ENCODE peak calls at places on chromosome 3, in six cellular contexts. E is bronchial epithelial cell; B is SW480; S is RPMI7951; R is transverse colon; F is activated CD4-positive, alpha-beta memory T cell treated with anti-CD3 and anti-CD28 coated beads for 36 hours. Q is an unnamed sample.

GRCh38 chr3:177448987-177449975 is 252.0 kb upstream of the TBL1XR1 start:
- DNase-seq in E (peak), B (peak), S (peak), R (no peak), F (peak), Q (peak)

GRCh38 chr3:169619793-169620192 is 43.7 kb downstream of the MECOM start:
- DNase-seq in E (no peak), B (no peak), S (no peak), R (no peak), F (no peak), Q (no peak)

GRCh38 chr3:52318186-52318793 is 2.2 kb downstream of the DNAH1 start:
- DNase-seq in E (no peak), B (no peak), S (no peak), R (no peak), F (no peak), Q (no peak)

GRCh38 chr3:16476636-16477035 is 36.9 kb downstream of the RFTN1 start:
- DNase-seq in E (no peak), B (no peak), S (peak), R (no peak), F (peak), Q (no peak)

GRCh38 chr3:112604536-112604935 is 36.4 kb downstream of the CCDC80 start:
- DNase-seq in E (no peak), B (no peak), S (peak), R (no peak), F (no peak), Q (peak)

GRCh38 chr3:32146669-32147315 is 40.4 kb downstream of the GPD1L start:
- DNase-seq in E (peak), B (no peak), S (peak), R (no peak), F (no peak), Q (peak)

GRCh38 chr3:149969110-149969944 is 1.4 kb downstream of the PFN2 start:
- DNase-seq in E (peak), B (peak), S (peak), R (peak), F (no peak), Q (no peak)

GRCh38 chr3:121645054-121645453 is 15.6 kb downstream of the HCLS1 start:
- DNase-seq in E (no peak), B (no peak), S (no peak), R (no peak), F (no peak), Q (no peak)

GRCh38 chr3:38843898-38844297 is 27.9 kb upstream of the SCN10A start:
- DNase-seq in E (peak), B (peak), S (peak), R (no peak), F (no peak), Q (peak)

GRCh38 chr3:148372476-148372875 is 325.2 kb upstream of the AGTR1 start:
- DNase-seq in E (peak), B (no peak), S (no peak), R (no peak), F (no peak), Q (no peak)

GRCh38 chr3:113575191-113575590 is 42.8 kb downstream of the SIDT1 start:
- DNase-seq in E (no peak), B (no peak), S (no peak), R (peak), F (no peak), Q (no peak)

GRCh38 chr3:128364291-128364690 is 102.4 kb downstream of the DNAJB8 start:
- DNase-seq in E (no peak), B (no peak), S (no peak), R (no peak), F (no peak), Q (no peak)

GRCh38 chr3:61571516-61572336 is 10.4 kb downstream of the PTPRG start:
- DNase-seq in E (no peak), B (peak), S (peak), R (no peak), F (no peak), Q (no peak)

GRCh38 chr3:46271209-46271608 is 28.9 kb downstream of the CCR3 start:
- DNase-seq in E (no peak), B (no peak), S (no peak), R (no peak), F (no peak), Q (no peak)